ENCODE peak calls at places on chromosomes 3 and 15, in ten cellular contexts. V is CD8-positive, alpha-beta T cell; D is CD4-positive, alpha-beta memory T cell; Q is stomach; H is left ventricle myocardium inferior; M is astrocyte; U is cardiac muscle cell; T is GM23338; L is aorta; X is H9. N is an unnamed sample.

GRCh38 chr3:76824658-76825310 is 215.1 kb upstream of the ROBO2 start:
- DNase-seq in U (no peak), M (no peak), D (no peak), V (no peak), Q (no peak), H (no peak), X (no peak), L (no peak), T (peak; percentile 8), N (no peak)

GRCh38 chr3:186209810-186210752 is 101.2 kb upstream of the ETV5 start:
- DNase-seq in V (no peak), X (peak; percentile 47), U (no peak), Q (peak; percentile 58), M (peak; percentile 77), T (peak; percentile 43), H (peak; percentile 66), L (no peak), D (no peak), N (no peak)

GRCh38 chr3:101849714-101850326 is 506 bp downstream of the NFKBIZ start:
- DNase-seq in D (peak; percentile 54), U (peak; percentile 52), M (no peak), V (peak; percentile 56), Q (peak; percentile 43), T (peak; percentile 49), L (peak; percentile 86), X (peak; percentile 45), H (peak; percentile 51), N (no peak)

GRCh38 chr3:188394588-188394987 is 240.6 kb downstream of the LPP start:
- DNase-seq in L (no peak), V (no peak), H (no peak), X (no peak), T (no peak), U (no peak), Q (no peak), M (no peak), D (no peak), N (no peak)

GRCh38 chr3:64878372-64878771 is 190.6 kb upstream of the ADAMTS9 start:
- DNase-seq in D (no peak), X (no peak), V (no peak), M (peak; percentile 16), T (no peak), H (no peak), U (no peak), L (no peak), Q (no peak), N (no peak)

GRCh38 chr3:196707566-196707965 is 4.5 kb downstream of the CEP19 start:
- DNase-seq in X (no peak), D (no peak), L (no peak), T (no peak), H (no peak), U (no peak), V (no peak), Q (no peak), M (no peak), N (no peak)

GRCh38 chr3:177464392-177465225 is 267.3 kb upstream of the TBL1XR1 start:
- DNase-seq in V (no peak), H (no peak), L (no peak), U (no peak), Q (no peak), D (no peak), T (no peak), X (no peak), M (no peak), N (no peak)

GRCh38 chr3:51378726-51379125 is 6.4 kb upstream of the MANF start:
- DNase-seq in L (peak; percentile 42), H (no peak), V (no peak), U (no peak), D (no peak), X (no peak), Q (no peak), T (no peak), M (no peak), N (peak; percentile 21)

GRCh38 chr3:9497821-9498565 is 55.6 kb downstream of the LHFPL4 start:
- DNase-seq in V (no peak), Q (no peak), D (no peak), U (no peak), M (peak; percentile 87), H (no peak), T (no peak), L (no peak), X (no peak), N (no peak)

GRCh38 chr3:95048564-95048963 is 985.7 kb downstream of the NSUN3 start:
- DNase-seq in D (no peak), M (peak; percentile 43), T (no peak), U (peak; percentile 26), X (no peak), L (no peak), H (no peak), V (no peak), Q (no peak), N (no peak)

GRCh38 chr15:98154863-98155262 is 194.4 kb downstream of the ARRDC4 start:
- DNase-seq in U (no peak), X (no peak), Q (no peak), L (no peak), D (no peak), M (peak; percentile 80), T (no peak), H (no peak), V (no peak), N (no peak)

GRCh38 chr3:187318819-187319616 is 27.5 kb upstream of the MASP1 start:
- DNase-seq in V (peak; percentile 42), L (no peak), X (peak; percentile 55), U (peak; percentile 69), Q (peak; percentile 39), H (no peak), T (peak; percentile 87), D (peak; percentile 52), M (peak; percentile 44), N (peak; percentile 45)

GRCh38 chr15:95929232-95929846 is 401.2 kb upstream of the NR2F2 start:
- DNase-seq in X (no peak), Q (no peak), D (no peak), U (no peak), L (no peak), T (no peak), H (no peak), V (no peak), M (peak; percentile 52), N (no peak)

GRCh38 chr3:177194319-177194718 is 3.0 kb downstream of the TBL1XR1 start:
- DNase-seq in D (no peak), M (no peak), H (no peak), V (no peak), L (no peak), X (no peak), Q (no peak), T (no peak), U (no peak), N (no peak)

GRCh38 chr3:12954891-12955650 is 113.7 kb upstream of the RPL32 start:
- DNase-seq in T (no peak), X (no peak), L (peak; percentile 96), U (no peak), H (peak; percentile 86), Q (peak; percentile 83), M (no peak), D (no peak), V (no peak), N (no peak)
- H3K4me1 ChIP-seq in T (peaks cover 7% of the 10 kb centered on the region), X (peaks cover 4% of the 10 kb centered on the region), L (no peaks in the 10 kb centered on the region), U (peaks cover 32% of the 10 kb centered on the region), H (peaks cover 98% of the 10 kb centered on the region), Q (peaks cover 54% of the 10 kb centered on the region), M (peaks cover 8% of the 10 kb centered on the region), D (peaks cover 97% of the 10 kb centered on the region), V (peaks cover 29% of the 10 kb centered on the region), N (no peaks in the 10 kb centered on the region)

DNA sequence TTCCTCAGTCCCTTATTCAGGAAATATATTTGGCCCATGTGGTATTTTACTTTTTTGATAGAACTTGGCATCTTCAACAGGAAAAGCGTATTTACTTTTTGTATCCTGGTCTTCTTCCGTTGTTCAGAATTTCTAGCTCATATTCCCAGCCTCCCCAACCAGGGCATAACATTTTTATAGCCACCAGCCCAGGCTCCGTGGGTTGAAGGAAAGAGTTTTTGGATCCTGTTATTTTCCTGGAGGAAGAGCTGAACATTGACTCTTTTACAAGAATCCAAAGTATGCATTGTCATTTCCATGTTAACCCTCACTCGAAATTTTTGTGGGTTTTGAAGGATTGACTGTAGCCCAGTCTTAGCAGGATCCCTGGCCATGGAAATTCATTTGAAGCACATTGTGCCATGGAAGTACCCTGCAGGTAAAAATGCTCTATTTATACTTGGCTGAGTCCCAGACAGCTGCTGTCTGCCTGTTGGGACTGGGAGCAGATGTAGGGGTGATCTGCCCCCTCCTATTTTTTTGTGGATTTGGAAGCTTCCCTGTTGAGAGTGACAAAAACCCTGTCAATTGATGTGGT is 98.8 kb downstream of the AKAP13 start:
- DNase-seq in X (no peak), U (no peak), M (peak; percentile 86), D (no peak), H (no peak), L (no peak), Q (no peak), T (peak; percentile 63), V (no peak), N (no peak)
- H3K4me1 ChIP-seq in X (peaks cover 10% of the 10 kb centered on the region), U (peaks cover 18% of the 10 kb centered on the region), M (peaks cover 44% of the 10 kb centered on the region), D (peaks cover 60% of the 10 kb centered on the region), H (peaks cover 97% of the 10 kb centered on the region), L (peaks cover 3% of the 10 kb centered on the region), Q (peaks cover 11% of the 10 kb centered on the region), T (peaks cover 33% of the 10 kb centered on the region), V (peaks cover 72% of the 10 kb centered on the region), N (peaks cover 7% of the 10 kb centered on the region)

DNA sequence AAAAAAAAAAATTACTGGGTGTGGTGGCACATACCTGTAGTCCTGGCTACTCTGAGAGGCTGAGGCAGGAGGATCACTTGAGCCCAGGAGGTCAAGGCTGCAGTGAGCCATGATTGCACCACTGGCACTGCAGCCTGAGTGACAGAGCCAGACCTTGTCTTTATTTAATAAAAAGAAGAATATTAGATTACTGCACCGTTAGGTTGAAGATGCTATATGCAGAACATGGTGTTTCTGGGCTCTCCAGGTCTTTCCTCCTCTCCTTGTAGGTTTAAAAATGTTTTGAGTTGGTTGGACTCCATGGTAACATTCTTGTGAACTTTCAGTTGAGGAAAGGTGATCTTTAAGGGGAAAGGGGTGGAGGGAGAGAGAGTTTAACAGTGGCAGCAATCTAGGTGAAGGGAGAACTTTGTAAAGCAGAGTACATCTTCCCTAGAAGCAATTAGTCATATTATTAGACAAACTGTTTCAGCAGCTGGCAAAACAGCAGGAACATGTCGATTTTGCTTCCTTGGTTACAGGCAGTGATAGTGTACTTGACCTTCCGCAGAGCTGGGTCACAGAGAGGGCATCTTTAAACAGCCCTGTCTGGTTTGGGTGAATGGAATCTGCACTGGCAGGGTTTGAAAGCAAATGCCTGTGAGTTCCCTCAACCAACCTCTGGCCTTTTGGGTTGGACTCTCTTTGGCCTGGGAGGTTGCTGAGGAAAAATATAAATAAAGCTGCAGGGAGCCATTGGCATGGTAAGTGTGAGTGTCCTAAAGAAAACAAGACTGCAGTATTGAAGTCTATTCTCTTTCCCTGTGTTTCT is 42.8 kb downstream of the NR2C2 start:
- DNase-seq in D (no peak), M (peak; percentile 6), U (peak; percentile 57), L (no peak), H (peak; percentile 25), V (no peak), Q (no peak), X (peak; percentile 45), T (peak; percentile 72), N (no peak)
- H3K4me1 ChIP-seq in D (peaks cover 25% of the 10 kb centered on the region), M (peaks cover 7% of the 10 kb centered on the region), U (peaks cover 20% of the 10 kb centered on the region), L (peaks cover 5% of the 10 kb centered on the region), H (peaks cover 64% of the 10 kb centered on the region), V (no peaks in the 10 kb centered on the region), Q (peaks cover 18% of the 10 kb centered on the region), X (peaks cover 3% of the 10 kb centered on the region), T (peaks cover 15% of the 10 kb centered on the region), N (no peaks in the 10 kb centered on the region)

DNA sequence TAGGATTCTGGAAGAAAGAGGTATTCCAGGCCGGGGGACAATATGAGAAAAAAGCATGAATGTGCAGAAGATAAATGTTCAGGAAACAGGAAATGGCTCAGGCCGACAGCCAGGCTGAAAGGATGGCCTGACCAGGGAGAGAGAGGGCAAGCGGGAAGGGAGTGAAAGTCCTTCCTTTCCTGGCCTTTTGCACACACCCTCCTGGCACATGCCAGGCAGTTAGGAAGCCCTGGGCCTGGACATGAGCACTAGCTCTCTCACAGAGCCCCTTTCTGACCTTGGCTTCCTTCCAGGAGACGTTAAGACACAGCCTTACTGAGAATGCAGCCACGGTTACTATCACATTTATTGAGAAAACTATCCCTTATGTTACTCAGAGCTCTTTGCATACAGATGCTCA is 39.7 kb upstream of the SMAD3 start:
- DNase-seq in D (no peak), U (no peak), L (no peak), Q (no peak), H (no peak), V (no peak), M (peak; percentile 49), T (no peak), X (peak; percentile 12), N (no peak)
- H3K4me1 ChIP-seq in D (no peaks in the 10 kb centered on the region), U (peaks cover 32% of the 10 kb centered on the region), L (peaks cover 3% of the 10 kb centered on the region), Q (peaks cover 29% of the 10 kb centered on the region), H (peaks cover 48% of the 10 kb centered on the region), V (no peaks in the 10 kb centered on the region), M (peaks cover 32% of the 10 kb centered on the region), T (peaks cover 34% of the 10 kb centered on the region), X (peaks cover 9% of the 10 kb centered on the region), N (peaks cover 24% of the 10 kb centered on the region)